ENCODE peak calls at places on chromosomes 6 and 20, in eight cellular contexts. One of them, this sample, is unnamed. For H3K4me1, the result is how much of the 10 kb centered on the place peaks cover.

GRCh38 chr6:90080876-90081464 is 186.7 kb downstream of the GJA10 start:
- DNase-seq in CD8-positive, alpha-beta memory T cell: peak
- DNase-seq in heart right ventricle: no peak
- DNase-seq in adrenal gland: no peak
- DNase-seq in keratinocyte: no peak
- DNase-seq in heart left ventricle: no peak
- DNase-seq in right cardiac atrium: no peak
- DNase-seq in body of pancreas: no peak
- DNase-seq in this sample: no peak

GRCh38 chr6:17281100-17281496 is at the start of gene RBM24:
- DNase-seq in CD8-positive, alpha-beta memory T cell: no peak
- DNase-seq in heart right ventricle: peak
- DNase-seq in adrenal gland: peak
- DNase-seq in keratinocyte: no peak
- DNase-seq in heart left ventricle: peak
- DNase-seq in right cardiac atrium: peak
- DNase-seq in body of pancreas: peak
- DNase-seq in this sample: peak

GRCh38 chr20:58697867-58698703 is 5.5 kb downstream of the NPEPL1 start:
- DNase-seq in CD8-positive, alpha-beta memory T cell: no peak
- DNase-seq in heart right ventricle: no peak
- DNase-seq in adrenal gland: no peak
- DNase-seq in keratinocyte: no peak
- DNase-seq in heart left ventricle: no peak
- DNase-seq in right cardiac atrium: peak
- DNase-seq in body of pancreas: no peak
- DNase-seq in this sample: no peak

GRCh38 chr20:830011-830521 is 3.4 kb upstream of the FAM110A start:
- DNase-seq in CD8-positive, alpha-beta memory T cell: no peak
- DNase-seq in heart right ventricle: no peak
- DNase-seq in adrenal gland: peak
- DNase-seq in keratinocyte: no peak
- DNase-seq in heart left ventricle: no peak
- DNase-seq in right cardiac atrium: no peak
- DNase-seq in body of pancreas: no peak
- DNase-seq in this sample: no peak

GRCh38 chr20:8196096-8196495 is 64.0 kb downstream of the PLCB1 start:
- DNase-seq in CD8-positive, alpha-beta memory T cell: no peak
- DNase-seq in heart right ventricle: no peak
- DNase-seq in adrenal gland: peak
- DNase-seq in keratinocyte: no peak
- DNase-seq in heart left ventricle: no peak
- DNase-seq in right cardiac atrium: no peak
- DNase-seq in body of pancreas: no peak
- DNase-seq in this sample: no peak

GRCh38 chr6:134352786-134353480 is 35.0 kb upstream of the SGK1 start:
- DNase-seq in CD8-positive, alpha-beta memory T cell: no peak
- DNase-seq in heart right ventricle: no peak
- DNase-seq in adrenal gland: no peak
- DNase-seq in keratinocyte: no peak
- DNase-seq in heart left ventricle: no peak
- DNase-seq in right cardiac atrium: no peak
- DNase-seq in body of pancreas: no peak
- DNase-seq in this sample: no peak

GRCh38 chr6:99997141-99997540 is 3.1 kb upstream of the MCHR2 start:
- DNase-seq in CD8-positive, alpha-beta memory T cell: no peak
- DNase-seq in heart right ventricle: no peak
- DNase-seq in adrenal gland: no peak
- DNase-seq in keratinocyte: no peak
- DNase-seq in heart left ventricle: no peak
- DNase-seq in right cardiac atrium: no peak
- DNase-seq in body of pancreas: no peak
- DNase-seq in this sample: no peak

GRCh38 chr6:129852257-129852858 is 8.8 kb downstream of the TMEM244 start:
- DNase-seq in CD8-positive, alpha-beta memory T cell: no peak
- DNase-seq in heart right ventricle: no peak
- DNase-seq in adrenal gland: peak
- DNase-seq in keratinocyte: no peak
- DNase-seq in heart left ventricle: no peak
- DNase-seq in right cardiac atrium: no peak
- DNase-seq in body of pancreas: no peak
- DNase-seq in this sample: no peak

GRCh38 chr20:3739054-3739925 is 6.8 kb downstream of the HSPA12B start:
- DNase-seq in CD8-positive, alpha-beta memory T cell: no peak
- DNase-seq in heart right ventricle: peak
- DNase-seq in adrenal gland: peak
- DNase-seq in keratinocyte: no peak
- DNase-seq in heart left ventricle: peak
- DNase-seq in right cardiac atrium: peak
- DNase-seq in body of pancreas: no peak
- DNase-seq in this sample: no peak

GRCh38 chr20:3740600-3741301 is 8.3 kb downstream of the HSPA12B start:
- DNase-seq in CD8-positive, alpha-beta memory T cell: no peak
- DNase-seq in heart right ventricle: no peak
- DNase-seq in adrenal gland: no peak
- DNase-seq in keratinocyte: no peak
- DNase-seq in heart left ventricle: no peak
- DNase-seq in right cardiac atrium: no peak
- DNase-seq in body of pancreas: no peak
- DNase-seq in this sample: no peak

GRCh38 chr20:3738109-3739053 is 5.9 kb downstream of the HSPA12B start:
- DNase-seq in CD8-positive, alpha-beta memory T cell: no peak
- DNase-seq in heart right ventricle: no peak
- DNase-seq in adrenal gland: peak
- DNase-seq in keratinocyte: no peak
- DNase-seq in heart left ventricle: no peak
- DNase-seq in right cardiac atrium: no peak
- DNase-seq in body of pancreas: no peak
- DNase-seq in this sample: no peak

GRCh38 chr20:3741846-3742458 is 9.5 kb downstream of the HSPA12B start:
- DNase-seq in CD8-positive, alpha-beta memory T cell: no peak
- DNase-seq in heart right ventricle: no peak
- DNase-seq in adrenal gland: no peak
- DNase-seq in keratinocyte: no peak
- DNase-seq in heart left ventricle: no peak
- DNase-seq in right cardiac atrium: no peak
- DNase-seq in body of pancreas: no peak
- DNase-seq in this sample: no peak

DNA sequence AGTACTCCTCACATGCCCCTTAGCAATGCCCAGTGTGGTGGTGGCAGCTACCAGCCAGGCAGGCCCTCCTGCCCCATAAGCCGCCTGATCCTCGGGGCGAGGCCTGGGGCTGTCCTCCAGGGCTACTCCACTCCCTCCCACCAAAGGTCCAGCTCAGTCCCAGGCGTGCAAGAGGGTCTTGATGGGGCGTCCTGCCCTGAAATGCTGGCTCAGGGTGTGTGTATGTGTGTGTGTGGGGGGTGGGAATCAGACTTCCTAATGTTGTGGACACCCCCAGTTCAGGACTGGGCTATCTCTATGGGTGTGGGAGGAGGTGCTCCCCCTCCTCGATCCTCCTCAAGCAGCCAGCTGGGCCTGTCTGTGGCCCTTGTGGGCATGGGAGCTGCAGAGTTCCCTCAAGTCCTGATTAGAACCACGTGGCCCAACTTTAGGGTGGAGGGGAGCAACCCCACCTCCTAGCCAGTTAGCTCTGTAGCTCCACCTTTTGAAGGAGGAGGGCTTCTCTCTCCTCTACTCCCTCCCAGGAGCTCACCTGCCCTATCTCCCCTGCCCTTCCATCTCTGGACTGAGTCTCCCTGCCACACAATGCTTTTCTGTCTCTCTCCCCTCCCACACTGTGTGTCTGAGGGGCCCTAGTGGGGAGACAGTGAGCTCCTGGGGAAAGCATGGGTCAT is 7.6 kb downstream of the HSPA12B start:
- DNase-seq in CD8-positive, alpha-beta memory T cell: no peak
- DNase-seq in heart right ventricle: no peak
- DNase-seq in adrenal gland: no peak
- DNase-seq in keratinocyte: no peak
- DNase-seq in heart left ventricle: no peak
- DNase-seq in right cardiac atrium: no peak
- DNase-seq in body of pancreas: no peak
- DNase-seq in this sample: no peak
- H3K4me1 ChIP-seq in CD8-positive, alpha-beta memory T cell: under half
- H3K4me1 ChIP-seq in heart right ventricle: under half
- H3K4me1 ChIP-seq in adrenal gland: under half
- H3K4me1 ChIP-seq in keratinocyte: under half
- H3K4me1 ChIP-seq in heart left ventricle: under half
- H3K4me1 ChIP-seq in right cardiac atrium: under half
- H3K4me1 ChIP-seq in body of pancreas: under half
- H3K4me1 ChIP-seq in this sample: under half

GRCh38 chr6:35036828-35037095 is 104.4 kb downstream of the TCP11 start:
- DNase-seq in CD8-positive, alpha-beta memory T cell: no peak
- DNase-seq in heart right ventricle: no peak
- DNase-seq in adrenal gland: no peak
- DNase-seq in keratinocyte: no peak
- DNase-seq in heart left ventricle: no peak
- DNase-seq in right cardiac atrium: no peak
- DNase-seq in body of pancreas: no peak
- DNase-seq in this sample: no peak

GRCh38 chr6:35038076-35038475 is 103.1 kb downstream of the TCP11 start:
- DNase-seq in CD8-positive, alpha-beta memory T cell: no peak
- DNase-seq in heart right ventricle: no peak
- DNase-seq in adrenal gland: no peak
- DNase-seq in keratinocyte: no peak
- DNase-seq in heart left ventricle: no peak
- DNase-seq in right cardiac atrium: no peak
- DNase-seq in body of pancreas: no peak
- DNase-seq in this sample: no peak

GRCh38 chr6:35036059-35036827 is 104.9 kb downstream of the TCP11 start:
- DNase-seq in CD8-positive, alpha-beta memory T cell: no peak
- DNase-seq in heart right ventricle: no peak
- DNase-seq in adrenal gland: no peak
- DNase-seq in keratinocyte: no peak
- DNase-seq in heart left ventricle: no peak
- DNase-seq in right cardiac atrium: no peak
- DNase-seq in body of pancreas: no peak
- DNase-seq in this sample: peak

GRCh38 chr6:35035481-35036030 is 105.6 kb downstream of the TCP11 start:
- DNase-seq in CD8-positive, alpha-beta memory T cell: no peak
- DNase-seq in heart right ventricle: no peak
- DNase-seq in adrenal gland: no peak
- DNase-seq in keratinocyte: no peak
- DNase-seq in heart left ventricle: no peak
- DNase-seq in right cardiac atrium: no peak
- DNase-seq in body of pancreas: no peak
- DNase-seq in this sample: no peak

DNA sequence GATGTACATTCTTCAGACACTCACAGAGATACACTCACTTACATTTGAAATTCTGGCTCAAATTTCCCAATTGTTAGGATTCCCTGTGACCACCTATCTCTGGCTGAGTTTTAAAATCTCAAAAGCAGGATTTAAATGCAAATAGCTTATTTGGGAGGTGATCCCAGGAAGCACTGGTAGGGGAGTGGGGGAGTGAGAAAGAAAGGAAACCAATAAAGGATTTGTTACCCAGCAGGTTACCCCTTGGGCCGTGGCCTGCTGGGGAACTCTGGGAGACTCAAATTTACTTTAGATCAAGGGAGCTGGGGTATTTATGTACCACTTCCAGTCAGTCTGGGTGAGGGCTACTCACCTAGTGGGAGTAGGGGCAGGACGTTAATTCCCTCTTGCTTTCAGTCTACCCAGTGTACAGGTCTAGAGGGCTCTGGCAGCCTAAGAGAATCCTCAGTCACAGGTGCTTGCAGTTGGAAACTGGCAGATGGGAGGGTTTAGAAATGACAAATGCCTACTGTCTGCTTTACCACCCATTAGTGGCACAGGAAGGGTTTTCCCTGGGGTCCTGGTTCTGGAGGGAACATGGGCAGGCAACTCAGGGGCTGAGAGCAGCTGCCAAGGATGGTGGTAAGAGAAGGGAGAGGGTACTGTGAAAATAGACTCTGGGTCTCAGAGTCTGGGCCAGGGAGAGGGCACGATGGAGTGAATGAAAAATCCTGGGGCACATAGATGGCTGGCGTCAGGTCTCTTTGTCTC is 103.7 kb downstream of the TCP11 start:
- DNase-seq in CD8-positive, alpha-beta memory T cell: no peak
- DNase-seq in heart right ventricle: no peak
- DNase-seq in adrenal gland: no peak
- DNase-seq in keratinocyte: no peak
- DNase-seq in heart left ventricle: no peak
- DNase-seq in right cardiac atrium: no peak
- DNase-seq in body of pancreas: no peak
- DNase-seq in this sample: no peak
- H3K4me1 ChIP-seq in CD8-positive, alpha-beta memory T cell: under half
- H3K4me1 ChIP-seq in heart right ventricle: half or more
- H3K4me1 ChIP-seq in adrenal gland: under half
- H3K4me1 ChIP-seq in keratinocyte: under half
- H3K4me1 ChIP-seq in heart left ventricle: under half
- H3K4me1 ChIP-seq in right cardiac atrium: under half
- H3K4me1 ChIP-seq in body of pancreas: under half
- H3K4me1 ChIP-seq in this sample: under half

GRCh38 chr20:56420940-56421688 is 9.1 kb downstream of the CASS4 start:
- DNase-seq in CD8-positive, alpha-beta memory T cell: no peak
- DNase-seq in heart right ventricle: no peak
- DNase-seq in adrenal gland: no peak
- DNase-seq in keratinocyte: no peak
- DNase-seq in heart left ventricle: no peak
- DNase-seq in right cardiac atrium: no peak
- DNase-seq in body of pancreas: no peak
- DNase-seq in this sample: no peak

GRCh38 chr20:56424931-56425330 is 12.9 kb downstream of the CASS4 start:
- DNase-seq in CD8-positive, alpha-beta memory T cell: no peak
- DNase-seq in heart right ventricle: no peak
- DNase-seq in adrenal gland: no peak
- DNase-seq in keratinocyte: no peak
- DNase-seq in heart left ventricle: no peak
- DNase-seq in right cardiac atrium: no peak
- DNase-seq in body of pancreas: no peak
- DNase-seq in this sample: no peak

GRCh38 chr20:56422131-56422823 is 10.2 kb downstream of the CASS4 start:
- DNase-seq in CD8-positive, alpha-beta memory T cell: no peak
- DNase-seq in heart right ventricle: no peak
- DNase-seq in adrenal gland: no peak
- DNase-seq in keratinocyte: no peak
- DNase-seq in heart left ventricle: no peak
- DNase-seq in right cardiac atrium: no peak
- DNase-seq in body of pancreas: no peak
- DNase-seq in this sample: no peak

GRCh38 chr20:56420028-56420427 is 8.0 kb downstream of the CASS4 start:
- DNase-seq in CD8-positive, alpha-beta memory T cell: no peak
- DNase-seq in heart right ventricle: no peak
- DNase-seq in adrenal gland: no peak
- DNase-seq in keratinocyte: no peak
- DNase-seq in heart left ventricle: no peak
- DNase-seq in right cardiac atrium: no peak
- DNase-seq in body of pancreas: no peak
- DNase-seq in this sample: no peak

DNA sequence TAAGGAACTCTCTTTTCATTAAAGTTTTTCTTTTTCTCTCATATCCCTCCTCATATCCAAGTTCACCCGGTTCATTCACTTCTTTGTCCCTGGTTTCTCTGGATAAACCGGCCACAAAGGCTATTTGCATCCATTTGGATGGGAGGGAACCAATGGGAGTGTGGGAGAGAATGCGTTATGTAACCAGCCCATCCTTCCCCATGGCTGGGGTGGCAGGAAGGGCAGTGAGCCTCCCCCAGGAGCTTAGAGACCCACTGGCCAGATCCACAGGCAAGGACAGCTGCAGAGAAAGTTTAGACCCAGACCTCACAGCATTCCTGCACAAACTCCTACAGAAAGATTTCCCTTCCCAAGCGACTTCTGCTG is 10.7 kb downstream of the CASS4 start:
- DNase-seq in CD8-positive, alpha-beta memory T cell: no peak
- DNase-seq in heart right ventricle: no peak
- DNase-seq in adrenal gland: no peak
- DNase-seq in keratinocyte: no peak
- DNase-seq in heart left ventricle: no peak
- DNase-seq in right cardiac atrium: no peak
- DNase-seq in body of pancreas: no peak
- DNase-seq in this sample: no peak
- H3K4me1 ChIP-seq in CD8-positive, alpha-beta memory T cell: half or more
- H3K4me1 ChIP-seq in heart right ventricle: under half
- H3K4me1 ChIP-seq in adrenal gland: under half
- H3K4me1 ChIP-seq in keratinocyte: under half
- H3K4me1 ChIP-seq in heart left ventricle: under half
- H3K4me1 ChIP-seq in right cardiac atrium: under half
- H3K4me1 ChIP-seq in body of pancreas: under half
- H3K4me1 ChIP-seq in this sample: under half

GRCh38 chr20:40775747-40776146 is 86.7 kb upstream of the MAFB start:
- DNase-seq in CD8-positive, alpha-beta memory T cell: no peak
- DNase-seq in heart right ventricle: no peak
- DNase-seq in adrenal gland: no peak
- DNase-seq in keratinocyte: no peak
- DNase-seq in heart left ventricle: no peak
- DNase-seq in right cardiac atrium: no peak
- DNase-seq in body of pancreas: no peak
- DNase-seq in this sample: no peak
- H3K4me1 ChIP-seq in CD8-positive, alpha-beta memory T cell: under half
- H3K4me1 ChIP-seq in heart right ventricle: under half
- H3K4me1 ChIP-seq in adrenal gland: under half
- H3K4me1 ChIP-seq in keratinocyte: under half
- H3K4me1 ChIP-seq in heart left ventricle: under half
- H3K4me1 ChIP-seq in right cardiac atrium: under half
- H3K4me1 ChIP-seq in body of pancreas: under half
- H3K4me1 ChIP-seq in this sample: under half